ENCODE peak calls at places on chromosome 7, in ten cellular contexts. K is psoas muscle, H is ascending aorta, Z is body of pancreas, S is AG04449, U is fibroblast of lung, B is fibroblast of pulmonary artery, C is upper lobe of left lung, G is GM06990, T is cardiac fibroblast. N is an unnamed sample.

GRCh38 chr7:83492802-83493201 is 156.1 kb downstream of the SEMA3E start:
- DNase-seq in B (no peak), Z (no peak), H (no peak), G (no peak), T (no peak), U (no peak), K (no peak), C (no peak), S (no peak), N (no peak)

GRCh38 chr7:149321978-149322541 is 60.1 kb downstream of the ZNF783 start:
- DNase-seq in C (no peak), B (peak), K (no peak), Z (no peak), U (peak), T (peak), G (no peak), S (no peak), H (no peak), N (no peak)

GRCh38 chr7:137579913-137580640 is 236.5 kb upstream of the PTN start:
- DNase-seq in S (peak), H (no peak), C (no peak), K (no peak), G (no peak), B (peak), T (peak), U (peak), Z (no peak), N (no peak)

GRCh38 chr7:129443612-129444011 is 9.4 kb downstream of the STRIP2 start:
- DNase-seq in H (no peak), B (no peak), T (no peak), U (no peak), G (no peak), C (no peak), K (peak), S (no peak), Z (peak), N (no peak)

GRCh38 chr7:64630496-64630895 is 35.4 kb upstream of the ZNF107 start:
- DNase-seq in B (peak), C (no peak), S (no peak), T (peak), G (no peak), H (no peak), K (no peak), U (peak), Z (no peak), N (no peak)

GRCh38 chr7:65239707-65240352 is 133.8 kb upstream of the ZNF92 start:
- DNase-seq in G (no peak), H (no peak), K (no peak), B (peak), T (no peak), U (peak), S (no peak), C (peak), Z (peak), N (no peak)

GRCh38 chr7:30888783-30889182 is 22.9 kb upstream of the AQP1 start:
- DNase-seq in Z (no peak), C (no peak), S (peak), H (peak), G (no peak), B (peak), U (peak), K (no peak), T (peak), N (no peak)

GRCh38 chr7:12475362-12476063 is 71.8 kb upstream of the VWDE start:
- DNase-seq in Z (no peak), T (peak), S (no peak), K (no peak), U (peak), B (peak), G (no peak), H (no peak), C (no peak), N (no peak)

GRCh38 chr7:76000566-76000965 is 6.2 kb upstream of the TMEM120A start:
- DNase-seq in B (no peak), H (no peak), T (no peak), G (no peak), Z (no peak), C (no peak), K (no peak), S (no peak), U (no peak), N (no peak)

GRCh38 chr7:149310113-149310836 is 48.3 kb downstream of the ZNF783 start:
- DNase-seq in H (peak), G (no peak), B (peak), Z (no peak), S (peak), T (peak), C (no peak), K (no peak), U (peak), N (peak)

GRCh38 chr7:55565693-55566092 is 6.6 kb downstream of the VOPP1 start:
- DNase-seq in U (peak), H (no peak), S (no peak), C (no peak), Z (no peak), G (no peak), B (no peak), K (no peak), T (no peak), N (no peak)

GRCh38 chr7:1468899-1469298 is 9.6 kb upstream of the MICALL2 start:
- DNase-seq in B (no peak), U (no peak), C (no peak), T (no peak), G (no peak), Z (no peak), S (no peak), H (no peak), K (no peak), N (no peak)

GRCh38 chr7:1463685-1464223 is 4.5 kb upstream of the MICALL2 start:
- DNase-seq in G (no peak), C (no peak), K (no peak), B (no peak), U (no peak), H (no peak), S (no peak), Z (no peak), T (no peak), N (no peak)

GRCh38 chr7:1468203-1468602 is 8.9 kb upstream of the MICALL2 start:
- DNase-seq in G (no peak), U (no peak), H (no peak), C (no peak), S (no peak), T (no peak), B (no peak), Z (no peak), K (no peak), N (no peak)

GRCh38 chr7:1464694-1465093 is 5.4 kb upstream of the MICALL2 start:
- DNase-seq in B (no peak), Z (no peak), C (no peak), K (no peak), G (no peak), U (no peak), S (no peak), H (no peak), T (no peak), N (no peak)

DNA sequence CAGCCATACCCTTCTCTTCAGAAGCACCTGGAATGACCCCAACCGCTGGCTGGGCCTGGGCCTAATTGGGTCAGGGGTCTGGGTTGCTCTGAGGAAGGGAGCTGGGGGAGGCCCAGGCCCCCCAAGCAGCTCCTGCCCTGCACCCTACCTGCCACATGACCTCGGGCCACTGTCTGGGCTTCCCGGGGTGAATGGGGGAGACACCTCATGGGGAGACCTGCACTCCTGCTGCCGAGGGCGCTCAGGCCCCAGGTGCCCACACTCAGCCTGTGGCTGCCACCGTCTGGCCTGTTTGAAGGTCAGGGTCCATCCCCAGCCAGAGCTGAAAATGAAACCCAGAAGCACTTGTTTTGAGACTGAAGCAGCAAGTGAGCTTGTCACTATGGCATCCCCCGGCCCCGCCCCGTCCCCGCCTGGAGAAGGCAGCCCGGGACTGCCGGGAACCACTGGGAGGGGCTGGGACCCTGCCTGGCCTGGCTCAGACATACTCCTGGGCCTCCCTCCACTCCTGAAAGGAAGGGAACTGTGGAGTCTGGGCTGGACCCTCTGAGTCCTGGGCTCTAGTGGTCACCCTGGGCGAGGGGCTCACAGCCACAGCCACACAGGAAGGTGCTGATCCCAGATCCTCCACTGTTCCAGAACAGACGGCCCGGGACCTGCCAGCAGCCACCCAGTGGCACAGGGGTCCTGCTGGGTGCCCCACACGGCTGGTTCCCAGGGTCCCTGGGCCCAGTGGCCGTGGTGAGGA is 7.4 kb upstream of the MICALL2 start:
- DNase-seq in B (peak), C (peak), T (peak), S (no peak), Z (peak), K (peak), H (peak), G (no peak), U (peak), N (no peak)
- TF ChIP-seq CTCF in B (no peak), C (no peak), T (no peak), S (no peak), Z (no peak), K (no peak), H (no peak), G (no peak), U (no peak), N (no peak)

GRCh38 chr7:25392571-25393338 is 164.5 kb upstream of the NPVF start:
- DNase-seq in G (no peak), T (no peak), K (no peak), Z (peak), B (no peak), H (no peak), C (no peak), S (no peak), U (no peak), N (no peak)
- H3K4me3 ChIP-seq in G (no peak), T (no peak), K (no peak), Z (no peak), B (no peak), H (no peak), C (no peak), S (no peak), U (no peak), N (no peak)

GRCh38 chr7:36127075-36127740 is 25.8 kb upstream of the EEPD1 start:
- DNase-seq in U (no peak), B (peak), G (no peak), C (no peak), S (no peak), K (peak), Z (no peak), H (no peak), T (peak), N (no peak)
- TF ChIP-seq CTCF in U (no peak), B (peak), G (no peak), C (no peak), S (peak), K (peak), Z (no peak), H (no peak), T (no peak), N (no peak)

GRCh38 chr7:98284335-98285036 is 3.0 kb downstream of the BRI3 start:
- DNase-seq in K (peak), S (peak), U (peak), B (peak), Z (peak), C (peak), T (peak), G (no peak), H (peak), N (no peak)
- H3K4me3 ChIP-seq in K (peak), S (peak), U (peak), B (peak), Z (no peak), C (peak), T (peak), G (no peak), H (peak), N (no peak)

GRCh38 chr7:111470898-111471297 is 91.4 kb downstream of the IMMP2L start:
- DNase-seq in C (no peak), B (no peak), H (no peak), S (no peak), T (no peak), K (no peak), G (no peak), Z (no peak), U (no peak), N (no peak)
- TF ChIP-seq CTCF in C (no peak), B (no peak), H (no peak), S (no peak), T (no peak), K (no peak), G (no peak), Z (no peak), U (no peak), N (no peak)

N was measured in GM12864.